ENCODE peak calls at places on chromosomes 1 and 21, in five cellular contexts. J, L, Y, W and O are unnamed samples.

GRCh38 chr1:118785246-118785645 is 202.9 kb downstream of the TBX15 start:
- DNase-seq in J (no peak), L (no peak), Y (peak; percentile 9), W (no peak), O (peak; percentile 18)

GRCh38 chr1:81954388-81955023 is 153.8 kb downstream of the ADGRL2 start:
- DNase-seq in J (no peak), L (no peak), Y (no peak), W (no peak), O (no peak)

GRCh38 chr1:47643506-47644215 is 205.8 kb downstream of the FOXD2 start:
- DNase-seq in J (no peak), L (no peak), Y (no peak), W (no peak), O (no peak)

GRCh38 chr1:119007343-119007671 is 19.2 kb upstream of the TBX15 start:
- DNase-seq in J (no peak), L (no peak), Y (no peak), W (no peak), O (no peak)

GRCh38 chr1:87497804-87498203 is 169.1 kb downstream of the LMO4 start:
- DNase-seq in J (no peak), L (no peak), Y (no peak), W (no peak), O (no peak)

GRCh38 chr1:44842763-44843655 is at the start of gene PTCH2:
- DNase-seq in J (no peak), L (peak; percentile 81), Y (peak; percentile 50), W (no peak), O (no peak)

GRCh38 chr1:34403156-34403555 is 226.4 kb downstream of the C1orf94 start:
- DNase-seq in J (no peak), L (no peak), Y (no peak), W (no peak), O (no peak)

GRCh38 chr1:72229893-72230292 is 52.4 kb downstream of the NEGR1 start:
- DNase-seq in J (no peak), L (peak; percentile 3), Y (peak; percentile 25), W (no peak), O (no peak)

GRCh38 chr1:35603941-35604340 is 30.8 kb downstream of the TFAP2E start:
- DNase-seq in J (no peak), L (peak; percentile 28), Y (no peak), W (no peak), O (no peak)

GRCh38 chr1:153984125-153984899 is 1.8 kb downstream of the RAB13 start:
- DNase-seq in J (no peak), L (peak; percentile 34), Y (no peak), W (no peak), O (no peak)

GRCh38 chr1:101781437-101781836 is 215.3 kb downstream of the OLFM3 start:
- DNase-seq in J (no peak), L (peak; percentile 1), Y (no peak), W (no peak), O (peak; percentile 0)

GRCh38 chr1:31396633-31397351 is 16.2 kb upstream of the SERINC2 start:
- DNase-seq in J (peak; percentile 91), L (peak; percentile 49), Y (peak; percentile 90), W (no peak), O (no peak)
- TF ChIP-seq CTCF in J (peak; percentile 63), L (peak; percentile 48), Y (peak; percentile 44), W (no peak), O (peak; percentile 30)

GRCh38 chr1:165352109-165352441 is 4.4 kb downstream of the LMX1A start:
- DNase-seq in J (no peak), L (no peak), Y (no peak), W (no peak), O (no peak)
- H3K4me3 ChIP-seq in J (no peak overlapping the region), L (no peak overlapping the region), Y (no peak overlapping the region), W (peak overlapping the region; percentile 44), O (no peak overlapping the region)

GRCh38 chr21:21003701-21004100 is 5.5 kb downstream of the NCAM2 start:
- DNase-seq in J (no peak), L (peak; percentile 47), Y (peak; percentile 64), W (no peak), O (no peak)
- TF ChIP-seq CTCF in J (peak; percentile 40), L (peak; percentile 31), Y (peak; percentile 32), W (peak; percentile 52), O (peak; percentile 48)

GRCh38 chr1:152515454-152515823 is 1.2 kb downstream of the CRCT1 start:
- DNase-seq in J (no peak), L (peak; percentile 14), Y (peak; percentile 8), W (no peak), O (no peak)
- H3K4me3 ChIP-seq in J (no peak overlapping the region), L (no peak overlapping the region), Y (no peak overlapping the region), W (peak overlapping the region; percentile 33), O (no peak overlapping the region)

GRCh38 chr1:41423511-41424191 is 60.8 kb downstream of the EDN2 start:
- DNase-seq in J (no peak), L (no peak), Y (no peak), W (no peak), O (no peak)
- TF ChIP-seq CTCF in J (peak; percentile 26), L (peak; percentile 17), Y (no peak), W (peak; percentile 80), O (peak; percentile 9)

DNA sequence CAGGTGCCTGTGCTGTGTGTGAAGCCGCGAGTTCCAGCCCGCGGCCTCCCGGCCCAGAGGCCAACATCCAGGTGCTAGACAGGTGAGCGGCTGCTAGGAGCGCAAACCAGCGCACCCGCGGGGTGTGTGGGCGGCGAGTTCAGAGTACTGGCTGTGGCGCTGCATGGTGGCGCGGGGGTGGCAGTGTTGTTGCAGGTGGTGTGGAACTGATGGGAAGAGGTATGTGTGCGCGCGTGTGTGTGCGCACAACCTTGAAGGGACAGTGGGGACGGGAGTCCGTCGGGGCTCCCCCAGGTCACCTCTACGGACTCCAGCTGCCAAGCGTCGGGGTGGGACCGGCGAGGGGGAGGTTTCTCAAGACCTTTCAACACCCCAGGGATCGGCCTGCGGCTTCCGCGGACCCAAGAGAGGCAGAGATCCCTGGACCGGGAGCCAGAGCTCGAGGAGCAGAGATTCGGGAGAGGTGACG is 433 bp upstream of the DMBX1 start:
- DNase-seq in J (no peak), L (no peak), Y (no peak), W (no peak), O (no peak)
- H3K4me3 ChIP-seq in J (no peak overlapping the region), L (no peak overlapping the region), Y (no peak overlapping the region), W (peak overlapping the region; percentile 58), O (no peak overlapping the region)